ENCODE peak calls at places on chromosomes 6 and 20, in eight cellular contexts. O, S, C, L, U, T, P and W are unnamed samples. For H3K9me3, the result is how much of the 10 kb centered on the place peaks cover.

GRCh38 chr6:167330745-167331144 is 5.9 kb downstream of the TTLL2 start:
- DNase-seq in O (no peak), S (no peak), C (no peak), L (no peak), U (no peak), T (no peak), P (no peak), W (no peak)

GRCh38 chr6:168584251-168584650 is 143.3 kb downstream of the SMOC2 start:
- DNase-seq in O (no peak), S (no peak), C (no peak), L (no peak), U (peak), T (no peak), P (no peak), W (no peak)

GRCh38 chr20:4189375-4189774 is 174.0 kb upstream of the RNF24 start:
- DNase-seq in O (no peak), S (no peak), C (no peak), L (no peak), U (no peak), T (no peak), P (no peak), W (no peak)

GRCh38 chr6:74409447-74409846 is 713.4 kb downstream of the CD109 start:
- DNase-seq in O (no peak), S (no peak), C (peak), L (peak), U (peak), T (peak), P (peak), W (no peak)

GRCh38 chr20:4573564-4574355 is 147.9 kb upstream of the PRND start:
- DNase-seq in O (no peak), S (peak), C (peak), L (no peak), U (peak), T (peak), P (peak), W (no peak)

GRCh38 chr6:117992856-117993255 is 85.8 kb downstream of the SLC35F1 start:
- DNase-seq in O (no peak), S (no peak), C (no peak), L (no peak), U (no peak), T (no peak), P (no peak), W (no peak)

GRCh38 chr20:49210101-49210749 is 9.0 kb upstream of the DDX27 start:
- DNase-seq in O (no peak), S (no peak), C (no peak), L (no peak), U (no peak), T (peak), P (no peak), W (no peak)

GRCh38 chr6:143743256-143744166 is 65.7 kb downstream of the PHACTR2 start:
- DNase-seq in O (no peak), S (no peak), C (no peak), L (no peak), U (peak), T (peak), P (no peak), W (no peak)

GRCh38 chr20:21047981-21048380 is 58.2 kb downstream of the LINC00237 start:
- DNase-seq in O (no peak), S (no peak), C (no peak), L (no peak), U (no peak), T (no peak), P (no peak), W (no peak)

GRCh38 chr6:78243519-78243918 is 590.7 kb downstream of the MEI4 start:
- DNase-seq in O (no peak), S (no peak), C (no peak), L (no peak), U (peak), T (peak), P (peak), W (no peak)

DNA sequence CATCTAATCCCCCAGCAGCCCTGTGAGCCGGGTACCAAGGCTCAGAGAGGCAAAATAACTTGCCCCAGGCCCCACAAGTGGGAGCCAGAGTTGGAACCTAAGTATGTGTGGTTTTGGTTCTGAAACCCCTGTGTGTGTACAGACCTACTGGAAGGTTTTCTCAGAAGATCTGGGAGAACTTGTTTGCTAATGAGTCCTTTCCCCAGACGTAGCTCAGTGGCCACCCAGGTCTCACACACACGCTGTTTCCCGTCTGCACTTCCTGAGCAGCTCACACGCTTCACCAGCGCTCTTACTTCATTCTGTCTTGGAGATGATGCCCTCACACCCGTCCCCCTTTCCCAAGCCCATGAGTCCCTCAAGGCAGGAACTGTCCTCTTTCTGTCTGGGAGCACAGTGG is 8.2 kb downstream of the CCN5 start:
- DNase-seq in O (no peak), S (no peak), C (peak), L (no peak), U (peak), T (no peak), P (no peak), W (no peak)
- H3K9me3 ChIP-seq in O (under half), S (under half), C (under half), L (under half), U (under half), T (under half), P (under half), W (under half)

DNA sequence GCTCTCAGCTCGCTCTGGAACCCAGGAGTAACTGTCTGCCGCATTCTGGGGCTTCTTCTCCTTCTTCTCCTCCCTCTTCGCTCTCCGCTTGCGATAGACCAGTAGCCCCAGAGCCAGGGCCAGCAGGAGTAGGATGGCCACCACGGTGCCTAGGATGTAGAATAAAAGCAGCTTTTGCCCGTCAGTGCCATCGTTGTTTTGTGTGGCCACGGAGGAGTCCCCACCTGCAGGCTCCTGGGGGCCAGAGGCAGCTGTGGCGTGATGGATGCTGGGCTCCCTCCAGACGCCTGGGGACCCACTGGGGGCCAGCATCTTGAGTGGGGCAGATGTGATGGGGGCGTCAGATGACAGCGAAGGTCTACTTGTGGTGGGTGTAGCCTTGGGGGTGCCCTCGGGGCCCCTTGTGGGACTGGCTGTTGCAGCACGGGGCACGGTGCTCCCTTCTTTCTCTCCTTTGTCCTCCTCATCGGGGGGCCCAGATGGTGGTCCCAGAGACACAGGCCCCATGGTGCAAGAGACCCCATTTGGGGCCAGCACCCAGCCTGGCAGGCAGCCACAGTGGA is 1.8 kb downstream of the CD93 start:
- DNase-seq in O (no peak), S (no peak), C (no peak), L (no peak), U (no peak), T (no peak), P (no peak), W (no peak)
- H3K4me3 ChIP-seq in O (no peak), S (no peak), C (no peak), L (no peak), U (no peak), T (no peak), P (no peak), W (no peak)

DNA sequence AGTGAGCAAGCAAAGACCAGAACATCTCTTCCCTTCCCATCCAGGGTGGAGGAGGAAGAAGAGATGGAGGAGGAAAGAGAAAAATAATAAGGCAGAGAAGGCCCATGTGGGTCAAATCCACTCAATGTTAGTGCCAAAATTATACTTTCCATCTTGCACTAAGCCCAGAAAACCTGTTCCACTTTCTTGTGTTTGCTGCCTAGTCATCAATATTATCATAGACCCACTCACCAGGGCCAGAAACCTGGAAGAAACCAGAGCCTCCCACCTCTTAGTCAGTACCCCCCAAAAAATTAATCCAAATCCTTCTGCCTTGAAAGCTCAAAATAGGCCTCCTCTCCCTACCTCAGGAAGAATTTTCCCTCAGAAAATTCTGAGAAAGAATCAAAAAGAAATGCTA is 171.1 kb downstream of the SOD2 start:
- DNase-seq in O (no peak), S (no peak), C (no peak), L (no peak), U (no peak), T (no peak), P (no peak), W (no peak)
- H3K9me3 ChIP-seq in O (under half), S (under half), C (under half), L (under half), U (under half), T (under half), P (under half), W (under half)

GRCh38 chr20:57106030-57106682 is 160.3 kb downstream of the BMP7 start:
- DNase-seq in O (peak), S (no peak), C (no peak), L (no peak), U (no peak), T (no peak), P (no peak), W (no peak)
- H3K4me3 ChIP-seq in O (no peak), S (no peak), C (no peak), L (peak), U (no peak), T (no peak), P (no peak), W (no peak)

GRCh38 chr6:106807946-106808611 is 166.4 kb downstream of the CD24 start:
- DNase-seq in O (no peak), S (no peak), C (no peak), L (no peak), U (no peak), T (no peak), P (peak), W (no peak)
- H3K9me3 ChIP-seq in O (under half), S (under half), C (under half), L (under half), U (under half), T (under half), P (under half), W (under half)

GRCh38 chr6:29943053-29943966 is 978 bp downstream of the HLA-A start:
- DNase-seq in O (no peak), S (no peak), C (no peak), L (no peak), U (no peak), T (no peak), P (no peak), W (no peak)
- H3K4me3 ChIP-seq in O (peak), S (peak), C (peak), L (peak), U (peak), T (peak), P (peak), W (peak)

DNA sequence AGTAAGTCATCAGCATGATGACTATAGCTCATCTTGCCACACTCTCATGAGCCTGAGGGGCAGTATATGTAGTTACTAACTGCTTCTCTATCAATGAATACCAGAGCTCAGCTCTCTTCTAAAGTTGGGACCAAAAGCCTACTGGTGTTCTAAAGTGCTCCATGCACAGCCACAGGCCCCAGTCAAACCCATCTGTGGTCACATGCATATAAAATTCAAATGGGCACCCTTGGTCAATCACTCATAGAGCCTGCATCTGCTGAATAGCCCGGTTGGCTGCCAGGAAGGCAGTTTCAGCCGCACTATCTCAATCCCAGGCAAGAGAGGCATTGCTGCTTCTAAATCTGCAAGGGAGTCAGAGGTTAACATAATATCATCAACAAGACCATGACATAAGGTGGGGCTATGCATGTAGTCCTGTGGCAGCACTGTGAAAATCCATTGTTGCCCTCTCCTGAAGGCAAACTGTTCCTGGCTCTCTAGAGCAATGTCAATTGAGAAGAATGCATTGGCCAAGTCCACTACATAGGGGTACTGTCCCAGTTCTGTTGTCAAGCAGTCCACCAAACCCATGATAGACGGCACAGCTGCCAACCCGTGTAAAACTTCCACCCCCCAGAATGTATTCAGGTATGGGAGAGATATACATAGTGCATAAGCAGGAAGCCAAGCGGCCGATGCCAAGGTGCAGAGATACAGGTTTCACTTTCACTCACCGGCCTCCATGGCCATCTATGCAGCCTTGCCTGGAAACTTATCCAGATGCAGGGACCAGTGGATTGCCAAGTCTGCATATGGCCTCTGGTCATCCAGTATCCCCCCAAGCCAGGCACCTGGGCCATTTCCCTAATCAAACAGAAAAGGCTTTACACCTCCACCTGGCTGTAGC is 76.2 kb downstream of the ALDH8A1 start:
- DNase-seq in O (no peak), S (no peak), C (no peak), L (peak), U (no peak), T (no peak), P (no peak), W (no peak)
- H3K9me3 ChIP-seq in O (under half), S (under half), C (under half), L (under half), U (under half), T (under half), P (under half), W (under half)

GRCh38 chr20:50415031-50415515 is 95.1 kb upstream of the PTPN1 start:
- DNase-seq in O (no peak), S (no peak), C (no peak), L (no peak), U (no peak), T (no peak), P (peak), W (no peak)

GRCh38 chr20:50416930-50417329 is 93.3 kb upstream of the PTPN1 start:
- DNase-seq in O (no peak), S (no peak), C (no peak), L (no peak), U (no peak), T (no peak), P (no peak), W (no peak)

GRCh38 chr20:50416269-50416863 is 93.8 kb upstream of the PTPN1 start:
- DNase-seq in O (no peak), S (no peak), C (no peak), L (no peak), U (no peak), T (no peak), P (no peak), W (no peak)

GRCh38 chr20:50417484-50418235 is 92.5 kb upstream of the PTPN1 start:
- DNase-seq in O (no peak), S (no peak), C (no peak), L (no peak), U (no peak), T (no peak), P (no peak), W (no peak)

GRCh38 chr20:50415516-50416268 is 94.5 kb upstream of the PTPN1 start:
- DNase-seq in O (no peak), S (peak), C (peak), L (no peak), U (peak), T (peak), P (peak), W (no peak)
- H3K4me3 ChIP-seq in O (no peak), S (no peak), C (no peak), L (no peak), U (no peak), T (no peak), P (peak), W (no peak)

GRCh38 chr20:42179768-42180167 is 561.6 kb upstream of the CHD6 start:
- DNase-seq in O (no peak), S (no peak), C (peak), L (peak), U (no peak), T (no peak), P (peak), W (no peak)

GRCh38 chr20:42186337-42186736 is 568.2 kb upstream of the CHD6 start:
- DNase-seq in O (no peak), S (no peak), C (no peak), L (no peak), U (no peak), T (no peak), P (no peak), W (no peak)

GRCh38 chr20:42181064-42181463 is 562.9 kb upstream of the CHD6 start:
- DNase-seq in O (no peak), S (no peak), C (no peak), L (no peak), U (no peak), T (no peak), P (no peak), W (no peak)

DNA sequence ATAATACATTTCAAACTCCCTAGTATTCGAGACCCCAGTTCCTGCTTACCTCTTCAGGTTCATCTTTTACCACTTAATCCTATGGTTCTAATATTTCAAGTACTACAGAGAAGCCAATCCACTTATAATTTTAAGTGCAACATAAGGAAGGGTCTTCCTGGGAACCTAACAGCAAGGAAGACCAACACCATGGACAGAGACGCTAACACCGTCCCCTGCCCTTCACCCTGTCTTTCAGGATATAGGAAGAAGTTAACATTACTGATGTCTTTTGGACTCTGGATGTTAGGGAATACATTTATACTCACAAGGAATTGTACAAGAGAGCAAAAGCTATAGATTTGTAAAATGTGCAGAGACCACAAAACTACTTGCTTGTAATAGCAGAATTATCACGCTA is 565.0 kb upstream of the CHD6 start:
- DNase-seq in O (no peak), S (no peak), C (no peak), L (no peak), U (no peak), T (no peak), P (no peak), W (no peak)
- H3K9me3 ChIP-seq in O (under half), S (under half), C (under half), L (under half), U (under half), T (under half), P (under half), W (under half)